ENCODE peak calls at places on chromosomes 13 and 19, in five cellular contexts. One of them, this sample, is unnamed.

GRCh38 chr19:7862413-7862951 is 11.7 kb downstream of the PRR36 start:
- DNase-seq in heart right ventricle: peak; percentile 43
- DNase-seq in GM04504: no peak
- DNase-seq in ELR: peak; percentile 35
- DNase-seq in H54: no peak
- DNase-seq in this sample: no peak

GRCh38 chr19:53894736-53895135 is 12.7 kb downstream of the PRKCG start:
- DNase-seq in heart right ventricle: no peak
- DNase-seq in H54: no peak
- DNase-seq in GM04504: no peak
- DNase-seq in ELR: no peak
- DNase-seq in this sample: no peak

GRCh38 chr13:42615691-42616090 is 41.7 kb downstream of the TNFSF11 start:
- DNase-seq in GM04504: no peak
- DNase-seq in ELR: peak; percentile 52
- DNase-seq in H54: no peak
- DNase-seq in heart right ventricle: no peak
- DNase-seq in this sample: peak; percentile 7

GRCh38 chr13:67574320-67575233 is 344.4 kb upstream of the PCDH9 start:
- DNase-seq in GM04504: no peak
- DNase-seq in heart right ventricle: no peak
- DNase-seq in H54: no peak
- DNase-seq in ELR: peak; percentile 73
- DNase-seq in this sample: peak; percentile 8

GRCh38 chr19:14768001-14768400 is 10.4 kb downstream of the ADGRE2 start:
- DNase-seq in GM04504: no peak
- DNase-seq in heart right ventricle: no peak
- DNase-seq in H54: no peak
- DNase-seq in ELR: no peak
- DNase-seq in this sample: no peak

GRCh38 chr13:25180795-25181537 is 8.9 kb upstream of the AMER2 start:
- DNase-seq in H54: no peak
- DNase-seq in ELR: no peak
- DNase-seq in heart right ventricle: no peak
- DNase-seq in GM04504: no peak
- DNase-seq in this sample: no peak

GRCh38 chr19:38388310-38389100 is at the start of gene SPRED3:
- DNase-seq in heart right ventricle: no peak
- DNase-seq in GM04504: no peak
- DNase-seq in ELR: peak; percentile 67
- DNase-seq in H54: peak; percentile 82
- DNase-seq in this sample: peak; percentile 66

GRCh38 chr13:20326809-20327208 is 94.7 kb upstream of the GJB6 start:
- DNase-seq in GM04504: no peak
- DNase-seq in heart right ventricle: no peak
- DNase-seq in H54: no peak
- DNase-seq in ELR: no peak
- DNase-seq in this sample: no peak

GRCh38 chr19:19115954-19116353 is 22.3 kb downstream of the TMEM161A start:
- DNase-seq in ELR: peak; percentile 40
- DNase-seq in heart right ventricle: no peak
- DNase-seq in H54: peak; percentile 37
- DNase-seq in GM04504: no peak
- DNase-seq in this sample: no peak

GRCh38 chr19:15412832-15413231 is 6.0 kb downstream of the AKAP8L start:
- DNase-seq in GM04504: no peak
- DNase-seq in heart right ventricle: no peak
- DNase-seq in H54: no peak
- DNase-seq in ELR: no peak
- DNase-seq in this sample: no peak

GRCh38 chr13:106423530-106423929 is 111.9 kb downstream of the EFNB2 start:
- DNase-seq in H54: no peak
- DNase-seq in GM04504: no peak
- DNase-seq in ELR: no peak
- DNase-seq in heart right ventricle: no peak
- DNase-seq in this sample: no peak

GRCh38 chr13:42728507-42729180 is 52.7 kb upstream of the FAM216B start:
- DNase-seq in GM04504: no peak
- DNase-seq in ELR: peak; percentile 11
- DNase-seq in H54: no peak
- DNase-seq in heart right ventricle: no peak
- DNase-seq in this sample: no peak

GRCh38 chr13:73898899-73899298 is 235.3 kb downstream of the KLF12 start:
- DNase-seq in ELR: no peak
- DNase-seq in GM04504: no peak
- DNase-seq in heart right ventricle: no peak
- DNase-seq in H54: no peak
- DNase-seq in this sample: no peak

GRCh38 chr19:10701955-10702307 is 692 bp downstream of the QTRT1 start:
- DNase-seq in heart right ventricle: no peak
- DNase-seq in H54: no peak
- DNase-seq in GM04504: no peak
- DNase-seq in ELR: peak; percentile 39
- DNase-seq in this sample: peak; percentile 42

GRCh38 chr19:8311461-8312260 is 3.5 kb upstream of the CD320 start:
- DNase-seq in ELR: no peak
- DNase-seq in GM04504: no peak
- DNase-seq in heart right ventricle: peak; percentile 2
- DNase-seq in H54: no peak
- DNase-seq in this sample: no peak

GRCh38 chr13:52644108-52644507 is 1.9 kb downstream of the HNRNPA1L2 start:
- DNase-seq in GM04504: no peak
- DNase-seq in heart right ventricle: no peak
- DNase-seq in ELR: no peak
- DNase-seq in H54: no peak
- DNase-seq in this sample: no peak

GRCh38 chr19:277131-277530 is 14.1 kb downstream of the PLPP2 start:
- DNase-seq in H54: no peak
- DNase-seq in ELR: no peak
- DNase-seq in heart right ventricle: no peak
- DNase-seq in GM04504: no peak
- DNase-seq in this sample: no peak

This sample was measured in RKO.